ENCODE peak calls at places on chromosomes 11 and 22, in ten cellular contexts. One of them, this sample, is unnamed.

GRCh38 chr11:426851-427250 is 12.1 kb upstream of the SIGIRR start:
- DNase-seq in astrocyte of the spinal cord: no peak
- DNase-seq in stimulated activated CD4-positive, alpha-beta T cell treated with anti-CD3 and anti-CD28 coated beads, Interleukin-12 subunit alpha, Interleukin-12 subunit beta, amount 100 ng/mL, for 4 hours: no peak
- DNase-seq in LHCN-M2: no peak
- DNase-seq in hypothalamus: no peak
- DNase-seq in mucosa of descending colon: no peak
- DNase-seq in HTR-8/SVneo: no peak
- DNase-seq in iPS DF 6.9: no peak
- DNase-seq in body of pancreas: no peak
- DNase-seq in right lobe of liver: no peak
- DNase-seq in this sample: no peak

GRCh38 chr22:40485813-40486610 is 115.6 kb downstream of the SGSM3 start:
- DNase-seq in astrocyte of the spinal cord: peak
- DNase-seq in stimulated activated CD4-positive, alpha-beta T cell treated with anti-CD3 and anti-CD28 coated beads, Interleukin-12 subunit alpha, Interleukin-12 subunit beta, amount 100 ng/mL, for 4 hours: no peak
- DNase-seq in LHCN-M2: no peak
- DNase-seq in hypothalamus: no peak
- DNase-seq in mucosa of descending colon: no peak
- DNase-seq in HTR-8/SVneo: no peak
- DNase-seq in iPS DF 6.9: no peak
- DNase-seq in body of pancreas: no peak
- DNase-seq in right lobe of liver: peak
- DNase-seq in this sample: no peak

GRCh38 chr22:27129266-27129665 is 471.9 kb downstream of the MIAT start:
- DNase-seq in astrocyte of the spinal cord: no peak
- DNase-seq in stimulated activated CD4-positive, alpha-beta T cell treated with anti-CD3 and anti-CD28 coated beads, Interleukin-12 subunit alpha, Interleukin-12 subunit beta, amount 100 ng/mL, for 4 hours: no peak
- DNase-seq in LHCN-M2: peak
- DNase-seq in hypothalamus: no peak
- DNase-seq in mucosa of descending colon: no peak
- DNase-seq in HTR-8/SVneo: no peak
- DNase-seq in iPS DF 6.9: no peak
- DNase-seq in body of pancreas: no peak
- DNase-seq in right lobe of liver: no peak
- DNase-seq in this sample: no peak

GRCh38 chr11:86978756-86979608 is 23.8 kb upstream of the FZD4 start:
- DNase-seq in astrocyte of the spinal cord: peak
- DNase-seq in stimulated activated CD4-positive, alpha-beta T cell treated with anti-CD3 and anti-CD28 coated beads, Interleukin-12 subunit alpha, Interleukin-12 subunit beta, amount 100 ng/mL, for 4 hours: no peak
- DNase-seq in LHCN-M2: peak
- DNase-seq in hypothalamus: no peak
- DNase-seq in mucosa of descending colon: peak
- DNase-seq in HTR-8/SVneo: peak
- DNase-seq in iPS DF 6.9: no peak
- DNase-seq in body of pancreas: no peak
- DNase-seq in right lobe of liver: no peak
- DNase-seq in this sample: no peak

GRCh38 chr11:34960277-34960676 is 43.9 kb downstream of the PDHX start:
- DNase-seq in astrocyte of the spinal cord: no peak
- DNase-seq in stimulated activated CD4-positive, alpha-beta T cell treated with anti-CD3 and anti-CD28 coated beads, Interleukin-12 subunit alpha, Interleukin-12 subunit beta, amount 100 ng/mL, for 4 hours: no peak
- DNase-seq in LHCN-M2: no peak
- DNase-seq in hypothalamus: peak
- DNase-seq in mucosa of descending colon: no peak
- DNase-seq in HTR-8/SVneo: no peak
- DNase-seq in iPS DF 6.9: no peak
- DNase-seq in body of pancreas: no peak
- DNase-seq in right lobe of liver: no peak
- DNase-seq in this sample: no peak

GRCh38 chr11:126457817-126458216 is 102.3 kb downstream of the ST3GAL4 start:
- DNase-seq in astrocyte of the spinal cord: no peak
- DNase-seq in stimulated activated CD4-positive, alpha-beta T cell treated with anti-CD3 and anti-CD28 coated beads, Interleukin-12 subunit alpha, Interleukin-12 subunit beta, amount 100 ng/mL, for 4 hours: no peak
- DNase-seq in LHCN-M2: no peak
- DNase-seq in hypothalamus: no peak
- DNase-seq in mucosa of descending colon: no peak
- DNase-seq in HTR-8/SVneo: no peak
- DNase-seq in iPS DF 6.9: no peak
- DNase-seq in body of pancreas: no peak
- DNase-seq in right lobe of liver: no peak
- DNase-seq in this sample: no peak

GRCh38 chr11:62012451-62013265 is 45.2 kb upstream of the FTH1 start:
- DNase-seq in astrocyte of the spinal cord: no peak
- DNase-seq in stimulated activated CD4-positive, alpha-beta T cell treated with anti-CD3 and anti-CD28 coated beads, Interleukin-12 subunit alpha, Interleukin-12 subunit beta, amount 100 ng/mL, for 4 hours: no peak
- DNase-seq in LHCN-M2: peak
- DNase-seq in hypothalamus: no peak
- DNase-seq in mucosa of descending colon: no peak
- DNase-seq in HTR-8/SVneo: peak
- DNase-seq in iPS DF 6.9: no peak
- DNase-seq in body of pancreas: no peak
- DNase-seq in right lobe of liver: peak
- DNase-seq in this sample: no peak

GRCh38 chr22:30774566-30774965 is 79.9 kb downstream of the OSBP2 start:
- DNase-seq in astrocyte of the spinal cord: no peak
- DNase-seq in stimulated activated CD4-positive, alpha-beta T cell treated with anti-CD3 and anti-CD28 coated beads, Interleukin-12 subunit alpha, Interleukin-12 subunit beta, amount 100 ng/mL, for 4 hours: no peak
- DNase-seq in LHCN-M2: no peak
- DNase-seq in hypothalamus: no peak
- DNase-seq in mucosa of descending colon: no peak
- DNase-seq in HTR-8/SVneo: no peak
- DNase-seq in iPS DF 6.9: no peak
- DNase-seq in body of pancreas: no peak
- DNase-seq in right lobe of liver: no peak
- DNase-seq in this sample: no peak

GRCh38 chr11:7551571-7551970 is 37.8 kb downstream of the PPFIBP2 start:
- DNase-seq in astrocyte of the spinal cord: no peak
- DNase-seq in stimulated activated CD4-positive, alpha-beta T cell treated with anti-CD3 and anti-CD28 coated beads, Interleukin-12 subunit alpha, Interleukin-12 subunit beta, amount 100 ng/mL, for 4 hours: no peak
- DNase-seq in LHCN-M2: peak
- DNase-seq in hypothalamus: no peak
- DNase-seq in mucosa of descending colon: no peak
- DNase-seq in HTR-8/SVneo: peak
- DNase-seq in iPS DF 6.9: no peak
- DNase-seq in body of pancreas: no peak
- DNase-seq in right lobe of liver: no peak
- DNase-seq in this sample: no peak

GRCh38 chr11:73950869-73951710 is at the start of gene DNAJB13:
- DNase-seq in astrocyte of the spinal cord: peak
- DNase-seq in stimulated activated CD4-positive, alpha-beta T cell treated with anti-CD3 and anti-CD28 coated beads, Interleukin-12 subunit alpha, Interleukin-12 subunit beta, amount 100 ng/mL, for 4 hours: no peak
- DNase-seq in LHCN-M2: peak
- DNase-seq in hypothalamus: peak
- DNase-seq in mucosa of descending colon: peak
- DNase-seq in HTR-8/SVneo: peak
- DNase-seq in iPS DF 6.9: peak
- DNase-seq in body of pancreas: peak
- DNase-seq in right lobe of liver: no peak
- DNase-seq in this sample: peak

GRCh38 chr11:73322111-73322985 is 14.3 kb downstream of the ARHGEF17 start:
- DNase-seq in astrocyte of the spinal cord: peak
- DNase-seq in stimulated activated CD4-positive, alpha-beta T cell treated with anti-CD3 and anti-CD28 coated beads, Interleukin-12 subunit alpha, Interleukin-12 subunit beta, amount 100 ng/mL, for 4 hours: no peak
- DNase-seq in LHCN-M2: no peak
- DNase-seq in hypothalamus: no peak
- DNase-seq in mucosa of descending colon: no peak
- DNase-seq in HTR-8/SVneo: no peak
- DNase-seq in iPS DF 6.9: no peak
- DNase-seq in body of pancreas: no peak
- DNase-seq in right lobe of liver: no peak
- DNase-seq in this sample: no peak

GRCh38 chr11:125990244-125990643 is 44.4 kb downstream of the VSIG10L2 start:
- DNase-seq in astrocyte of the spinal cord: peak
- DNase-seq in stimulated activated CD4-positive, alpha-beta T cell treated with anti-CD3 and anti-CD28 coated beads, Interleukin-12 subunit alpha, Interleukin-12 subunit beta, amount 100 ng/mL, for 4 hours: no peak
- DNase-seq in LHCN-M2: peak
- DNase-seq in hypothalamus: no peak
- DNase-seq in mucosa of descending colon: peak
- DNase-seq in HTR-8/SVneo: no peak
- DNase-seq in iPS DF 6.9: no peak
- DNase-seq in body of pancreas: no peak
- DNase-seq in right lobe of liver: peak
- DNase-seq in this sample: peak

GRCh38 chr11:65427691-65428577 is 5.3 kb downstream of the NEAT1 start:
- DNase-seq in astrocyte of the spinal cord: peak
- DNase-seq in stimulated activated CD4-positive, alpha-beta T cell treated with anti-CD3 and anti-CD28 coated beads, Interleukin-12 subunit alpha, Interleukin-12 subunit beta, amount 100 ng/mL, for 4 hours: no peak
- DNase-seq in LHCN-M2: peak
- DNase-seq in hypothalamus: no peak
- DNase-seq in mucosa of descending colon: peak
- DNase-seq in HTR-8/SVneo: no peak
- DNase-seq in iPS DF 6.9: no peak
- DNase-seq in body of pancreas: peak
- DNase-seq in right lobe of liver: peak
- DNase-seq in this sample: peak

GRCh38 chr11:126712017-126712625 is 288.4 kb downstream of the KIRREL3 start:
- DNase-seq in astrocyte of the spinal cord: no peak
- DNase-seq in stimulated activated CD4-positive, alpha-beta T cell treated with anti-CD3 and anti-CD28 coated beads, Interleukin-12 subunit alpha, Interleukin-12 subunit beta, amount 100 ng/mL, for 4 hours: no peak
- DNase-seq in LHCN-M2: no peak
- DNase-seq in hypothalamus: no peak
- DNase-seq in mucosa of descending colon: no peak
- DNase-seq in HTR-8/SVneo: no peak
- DNase-seq in iPS DF 6.9: no peak
- DNase-seq in body of pancreas: no peak
- DNase-seq in right lobe of liver: no peak
- DNase-seq in this sample: no peak

GRCh38 chr11:94885581-94885980 is 87.8 kb downstream of the CWC15 start:
- DNase-seq in astrocyte of the spinal cord: no peak
- DNase-seq in stimulated activated CD4-positive, alpha-beta T cell treated with anti-CD3 and anti-CD28 coated beads, Interleukin-12 subunit alpha, Interleukin-12 subunit beta, amount 100 ng/mL, for 4 hours: no peak
- DNase-seq in LHCN-M2: no peak
- DNase-seq in hypothalamus: no peak
- DNase-seq in mucosa of descending colon: no peak
- DNase-seq in HTR-8/SVneo: no peak
- DNase-seq in iPS DF 6.9: no peak
- DNase-seq in body of pancreas: no peak
- DNase-seq in right lobe of liver: no peak
- DNase-seq in this sample: no peak

GRCh38 chr11:14189874-14190273 is 169.1 kb downstream of the RRAS2 start:
- DNase-seq in astrocyte of the spinal cord: no peak
- DNase-seq in stimulated activated CD4-positive, alpha-beta T cell treated with anti-CD3 and anti-CD28 coated beads, Interleukin-12 subunit alpha, Interleukin-12 subunit beta, amount 100 ng/mL, for 4 hours: no peak
- DNase-seq in LHCN-M2: no peak
- DNase-seq in hypothalamus: peak
- DNase-seq in mucosa of descending colon: peak
- DNase-seq in HTR-8/SVneo: no peak
- DNase-seq in iPS DF 6.9: no peak
- DNase-seq in body of pancreas: peak
- DNase-seq in right lobe of liver: peak
- DNase-seq in this sample: peak

GRCh38 chr11:16780698-16781550 is 42.5 kb downstream of the C11orf58 start:
- DNase-seq in astrocyte of the spinal cord: no peak
- DNase-seq in stimulated activated CD4-positive, alpha-beta T cell treated with anti-CD3 and anti-CD28 coated beads, Interleukin-12 subunit alpha, Interleukin-12 subunit beta, amount 100 ng/mL, for 4 hours: no peak
- DNase-seq in LHCN-M2: no peak
- DNase-seq in hypothalamus: no peak
- DNase-seq in mucosa of descending colon: no peak
- DNase-seq in HTR-8/SVneo: no peak
- DNase-seq in iPS DF 6.9: no peak
- DNase-seq in body of pancreas: no peak
- DNase-seq in right lobe of liver: no peak
- DNase-seq in this sample: no peak

GRCh38 chr22:39215430-39216142 is 29.2 kb downstream of the PDGFB start:
- DNase-seq in astrocyte of the spinal cord: no peak
- DNase-seq in stimulated activated CD4-positive, alpha-beta T cell treated with anti-CD3 and anti-CD28 coated beads, Interleukin-12 subunit alpha, Interleukin-12 subunit beta, amount 100 ng/mL, for 4 hours: no peak
- DNase-seq in LHCN-M2: no peak
- DNase-seq in hypothalamus: no peak
- DNase-seq in mucosa of descending colon: no peak
- DNase-seq in HTR-8/SVneo: no peak
- DNase-seq in iPS DF 6.9: no peak
- DNase-seq in body of pancreas: no peak
- DNase-seq in right lobe of liver: no peak
- DNase-seq in this sample: no peak

GRCh38 chr22:37998543-37998942 is 14.2 kb upstream of the SOX10 start:
- DNase-seq in astrocyte of the spinal cord: no peak
- DNase-seq in stimulated activated CD4-positive, alpha-beta T cell treated with anti-CD3 and anti-CD28 coated beads, Interleukin-12 subunit alpha, Interleukin-12 subunit beta, amount 100 ng/mL, for 4 hours: no peak
- DNase-seq in LHCN-M2: no peak
- DNase-seq in hypothalamus: peak
- DNase-seq in mucosa of descending colon: no peak
- DNase-seq in HTR-8/SVneo: no peak
- DNase-seq in iPS DF 6.9: no peak
- DNase-seq in body of pancreas: no peak
- DNase-seq in right lobe of liver: no peak
- DNase-seq in this sample: no peak

GRCh38 chr11:74268451-74268850 is 43.0 kb downstream of the P4HA3 start:
- DNase-seq in astrocyte of the spinal cord: no peak
- DNase-seq in stimulated activated CD4-positive, alpha-beta T cell treated with anti-CD3 and anti-CD28 coated beads, Interleukin-12 subunit alpha, Interleukin-12 subunit beta, amount 100 ng/mL, for 4 hours: no peak
- DNase-seq in LHCN-M2: no peak
- DNase-seq in hypothalamus: no peak
- DNase-seq in mucosa of descending colon: no peak
- DNase-seq in HTR-8/SVneo: no peak
- DNase-seq in iPS DF 6.9: no peak
- DNase-seq in body of pancreas: no peak
- DNase-seq in right lobe of liver: no peak
- DNase-seq in this sample: no peak

GRCh38 chr11:80937831-80938230 is 1497.0 kb upstream of the TENM4 start:
- DNase-seq in astrocyte of the spinal cord: peak
- DNase-seq in stimulated activated CD4-positive, alpha-beta T cell treated with anti-CD3 and anti-CD28 coated beads, Interleukin-12 subunit alpha, Interleukin-12 subunit beta, amount 100 ng/mL, for 4 hours: no peak
- DNase-seq in LHCN-M2: no peak
- DNase-seq in hypothalamus: no peak
- DNase-seq in mucosa of descending colon: no peak
- DNase-seq in HTR-8/SVneo: no peak
- DNase-seq in iPS DF 6.9: no peak
- DNase-seq in body of pancreas: no peak
- DNase-seq in right lobe of liver: no peak
- DNase-seq in this sample: no peak